ENCODE peak calls at places on chromosomes 6 and 20, in five cellular contexts. X is breast epithelium, N is epithelial cell of esophagus, F is RWPE1, Z is fibroblast of lung. T is an unnamed sample.

GRCh38 chr6:44390158-44390683 is 2.7 kb downstream of the CDC5L start:
- DNase-seq in X (no peak), N (no peak), F (no peak), Z (no peak), T (no peak)

GRCh38 chr20:3174442-3175263 is 1.3 kb upstream of the LZTS3 start:
- DNase-seq in X (no peak), N (peak; percentile 56), F (no peak), Z (no peak), T (peak; percentile 22)

GRCh38 chr20:63196756-63197470 is 19.0 kb downstream of the YTHDF1 start:
- DNase-seq in X (no peak), N (no peak), F (no peak), Z (peak; percentile 24), T (no peak)

GRCh38 chr6:125995972-125996580 is 9.7 kb downstream of the TRMT11 start:
- DNase-seq in X (peak; percentile 61), N (peak; percentile 76), F (peak; percentile 78), Z (peak; percentile 47), T (peak; percentile 85)

GRCh38 chr20:61332016-61332975 is 80.2 kb downstream of the CDH4 start:
- DNase-seq in X (no peak), N (no peak), F (no peak), Z (peak; percentile 42), T (no peak)

GRCh38 chr6:119201486-119201885 is 123.0 kb upstream of the FAM184A start:
- DNase-seq in X (no peak), N (no peak), F (no peak), Z (no peak), T (no peak)

GRCh38 chr6:13908955-13909381 is 15.8 kb upstream of the RNF182 start:
- DNase-seq in X (no peak), N (peak; percentile 77), F (peak; percentile 79), Z (peak; percentile 66), T (peak; percentile 74)

GRCh38 chr20:14313621-14314020 is 23.8 kb downstream of the FLRT3 start:
- DNase-seq in X (no peak), N (no peak), F (no peak), Z (no peak), T (no peak)

GRCh38 chr20:48904566-48905321 is 16.8 kb upstream of the ARFGEF2 start:
- DNase-seq in X (no peak), N (peak; percentile 54), F (peak; percentile 86), Z (peak; percentile 36), T (peak; percentile 62)

GRCh38 chr6:110513001-110513400 is 36.6 kb upstream of the SLC22A16 start:
- DNase-seq in X (no peak), N (peak; percentile 72), F (no peak), Z (peak; percentile 17), T (peak; percentile 92)

GRCh38 chr6:136992113-136992512 is 52.7 kb downstream of the IL20RA start:
- DNase-seq in X (no peak), N (no peak), F (no peak), Z (no peak), T (no peak)

GRCh38 chr20:38202982-38203293 is 37.9 kb upstream of the TGM2 start:
- DNase-seq in X (no peak), N (no peak), F (no peak), Z (no peak), T (no peak)

GRCh38 chr6:149212202-149212601 is 105.3 kb upstream of the TAB2 start:
- DNase-seq in X (no peak), N (no peak), F (no peak), Z (peak; percentile 85), T (no peak)

GRCh38 chr6:1063671-1064355 is 248.1 kb upstream of the FOXQ1 start:
- DNase-seq in X (no peak), N (peak; percentile 52), F (peak; percentile 47), Z (no peak), T (no peak)

GRCh38 chr6:144896876-144897275 is 611.7 kb downstream of the UTRN start:
- DNase-seq in X (no peak), N (no peak), F (no peak), Z (no peak), T (no peak)

GRCh38 chr6:122360809-122361208 is 38.6 kb upstream of the HSF2 start:
- DNase-seq in X (no peak), N (no peak), F (no peak), Z (no peak), T (no peak)
- TF ChIP-seq CTCF in X (no peak), N (no peak), F (no peak), Z (no peak), T (no peak)

DNA sequence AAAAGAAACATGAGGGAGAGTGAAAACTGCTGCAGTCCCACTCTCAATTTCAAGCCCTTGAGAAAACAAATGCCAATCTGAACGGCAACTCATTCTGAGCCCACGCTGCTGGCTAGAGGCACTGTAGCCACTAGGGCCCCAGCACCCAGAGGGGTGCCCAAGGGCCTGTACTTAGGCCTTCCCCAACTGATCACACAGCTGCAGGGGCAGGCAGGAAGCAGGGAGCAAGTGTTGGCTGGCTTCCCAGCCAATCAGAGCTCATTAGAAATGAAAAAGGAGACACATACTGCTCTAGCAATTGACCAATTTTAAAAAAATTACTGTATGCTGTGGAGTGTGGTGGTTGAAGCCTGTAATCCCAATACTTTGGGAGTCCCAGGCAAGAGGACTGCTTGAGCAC is 3.7 kb upstream of the BEND3 start:
- DNase-seq in X (no peak), N (no peak), F (no peak), Z (no peak), T (peak; percentile 21)
- TF ChIP-seq CTCF in X (no peak), N (no peak), F (no peak), Z (no peak), T (no peak)

GRCh38 chr20:45791668-45792512 is at the start of the genes DNTTIP1 and WFDC3:
- DNase-seq in X (peak; percentile 89), N (peak; percentile 89), F (peak; percentile 92), Z (peak; percentile 89), T (peak; percentile 84)
- TF ChIP-seq CTCF in X (no peak), N (no peak), F (no peak), Z (no peak), T (no peak)

GRCh38 chr20:24149881-24150307 is 161.3 kb upstream of the GGTLC1 start:
- DNase-seq in X (no peak), N (no peak), F (no peak), Z (no peak), T (peak; percentile 2)
- TF ChIP-seq CTCF in X (no peak), N (peak; percentile 57), F (peak; percentile 19), Z (no peak), T (peak; percentile 15)